ENCODE peak calls at places on chromosome 5, in seven cellular contexts. L is DND-41, T is HS-27A, Z is hippocampal formation, S is fibroblast of villous mesenchyme, C is renal cortical epithelial cell, N is astrocyte of the hippocampus. I is an unnamed sample.

GRCh38 chr5:105032917-105033316 is 1470.3 kb upstream of the NUDT12 start:
- DNase-seq in L (no peak), T (no peak), Z (no peak), S (no peak), C (no peak), N (no peak), I (no peak)

GRCh38 chr5:114657342-114658130 is 295.7 kb downstream of the KCNN2 start:
- DNase-seq in L (no peak), T (no peak), Z (no peak), S (peak; percentile 70), C (no peak), N (no peak), I (no peak)

GRCh38 chr5:135364416-135365262 is 34.4 kb downstream of the MACROH2A1 start:
- DNase-seq in L (no peak), T (no peak), Z (no peak), S (no peak), C (no peak), N (no peak), I (no peak)

GRCh38 chr5:66436721-66437120 is 159.5 kb upstream of the MAST4 start:
- DNase-seq in L (no peak), T (no peak), Z (no peak), S (no peak), C (no peak), N (no peak), I (no peak)

GRCh38 chr5:66891184-66891925 is 295.2 kb downstream of the MAST4 start:
- DNase-seq in L (no peak), T (no peak), Z (no peak), S (peak; percentile 16), C (peak; percentile 95), N (peak; percentile 37), I (no peak)

GRCh38 chr5:159547466-159548195 is 217.3 kb upstream of the IL12B start:
- DNase-seq in L (no peak), T (no peak), Z (no peak), S (no peak), C (no peak), N (no peak), I (no peak)

GRCh38 chr5:59799668-59800374 is 93.7 kb downstream of the PDE4D start:
- DNase-seq in L (peak; percentile 10), T (no peak), Z (no peak), S (peak; percentile 72), C (peak; percentile 69), N (peak; percentile 79), I (peak; percentile 59)

GRCh38 chr5:144583493-144584154 is 413.0 kb downstream of the KCTD16 start:
- DNase-seq in L (no peak), T (no peak), Z (no peak), S (no peak), C (no peak), N (no peak), I (no peak)

GRCh38 chr5:34749431-34749872 is 89.5 kb upstream of the TTC23L start:
- DNase-seq in L (no peak), T (no peak), Z (no peak), S (peak; percentile 94), C (no peak), N (peak; percentile 73), I (no peak)

GRCh38 chr5:137022725-137023124 is 476.4 kb downstream of the SPOCK1 start:
- DNase-seq in L (no peak), T (no peak), Z (no peak), S (no peak), C (no peak), N (peak; percentile 18), I (no peak)

GRCh38 chr5:54738118-54738972 is 220.8 kb downstream of the SNX18 start:
- DNase-seq in L (no peak), T (no peak), Z (no peak), S (peak; percentile 55), C (peak; percentile 49), N (peak; percentile 26), I (no peak)

GRCh38 chr5:172383231-172383802 is 71.0 kb downstream of the SH3PXD2B start:
- DNase-seq in L (no peak), T (no peak), Z (no peak), S (peak; percentile 40), C (peak; percentile 84), N (peak; percentile 85), I (peak; percentile 73)

GRCh38 chr5:124986667-124987066 is 240.2 kb upstream of the ZNF608 start:
- DNase-seq in L (no peak), T (no peak), Z (no peak), S (no peak), C (no peak), N (no peak), I (no peak)